ENCODE peak calls at places on chromosomes 5 and 9, in six cellular contexts. One of them, this sample, is unnamed.

GRCh38 chr5:38468202-38468656 is 88.2 kb downstream of the LIFR start:
- DNase-seq in aorta: peak
- DNase-seq in pancreas: no peak
- DNase-seq in Peyer's patch: no peak
- DNase-seq in HL-60: no peak
- DNase-seq in uterus: peak
- DNase-seq in this sample: no peak

GRCh38 chr5:110377411-110378392 is 348.8 kb downstream of the TMEM232 start:
- DNase-seq in Peyer's patch: no peak
- DNase-seq in uterus: no peak
- DNase-seq in aorta: no peak
- DNase-seq in pancreas: no peak
- DNase-seq in HL-60: no peak
- DNase-seq in this sample: no peak

GRCh38 chr5:57408714-57409113 is 73.9 kb downstream of the ACTBL2 start:
- DNase-seq in aorta: no peak
- DNase-seq in HL-60: no peak
- DNase-seq in Peyer's patch: no peak
- DNase-seq in pancreas: no peak
- DNase-seq in uterus: no peak
- DNase-seq in this sample: no peak

GRCh38 chr9:7325980-7326379 is 473.6 kb downstream of the DMAC1 start:
- DNase-seq in pancreas: no peak
- DNase-seq in aorta: no peak
- DNase-seq in uterus: no peak
- DNase-seq in HL-60: no peak
- DNase-seq in Peyer's patch: no peak
- DNase-seq in this sample: no peak

GRCh38 chr5:68007446-68007845 is 208.1 kb upstream of the PIK3R1 start:
- DNase-seq in uterus: peak
- DNase-seq in Peyer's patch: peak
- DNase-seq in HL-60: peak
- DNase-seq in pancreas: no peak
- DNase-seq in aorta: no peak
- DNase-seq in this sample: no peak

GRCh38 chr9:114606597-114607207 is 4.4 kb upstream of the TMEM268 start:
- DNase-seq in pancreas: peak
- DNase-seq in aorta: no peak
- DNase-seq in uterus: no peak
- DNase-seq in HL-60: peak
- DNase-seq in Peyer's patch: no peak
- DNase-seq in this sample: no peak

GRCh38 chr9:85742630-85742928 is 825 bp upstream of the AGTPBP1 start:
- DNase-seq in uterus: no peak
- DNase-seq in aorta: no peak
- DNase-seq in pancreas: no peak
- DNase-seq in HL-60: no peak
- DNase-seq in Peyer's patch: no peak
- DNase-seq in this sample: no peak

GRCh38 chr9:135504262-135505229 is 4.1 kb downstream of the MRPS2 start:
- DNase-seq in pancreas: peak
- DNase-seq in aorta: peak
- DNase-seq in Peyer's patch: peak
- DNase-seq in uterus: peak
- DNase-seq in HL-60: peak
- DNase-seq in this sample: peak

GRCh38 chr5:963673-964531 is 44.7 kb upstream of the NKD2 start:
- DNase-seq in aorta: no peak
- DNase-seq in pancreas: no peak
- DNase-seq in Peyer's patch: no peak
- DNase-seq in HL-60: peak
- DNase-seq in uterus: no peak
- DNase-seq in this sample: peak

GRCh38 chr5:20654746-20655145 is 666.7 kb upstream of the CDH18 start:
- DNase-seq in pancreas: no peak
- DNase-seq in uterus: no peak
- DNase-seq in aorta: no peak
- DNase-seq in HL-60: no peak
- DNase-seq in Peyer's patch: no peak
- DNase-seq in this sample: no peak

GRCh38 chr5:141392429-141393198 is at the start of gene PCDHGA8:
- DNase-seq in Peyer's patch: no peak
- DNase-seq in uterus: no peak
- DNase-seq in HL-60: no peak
- DNase-seq in aorta: peak
- DNase-seq in pancreas: no peak
- DNase-seq in this sample: no peak

GRCh38 chr9:86944974-86945867 is 2.1 kb downstream of the GAS1 start:
- DNase-seq in Peyer's patch: no peak
- DNase-seq in HL-60: no peak
- DNase-seq in aorta: no peak
- DNase-seq in pancreas: no peak
- DNase-seq in uterus: peak
- DNase-seq in this sample: no peak

GRCh38 chr9:122954253-122954691 is 13.5 kb downstream of the RABGAP1 start:
- DNase-seq in HL-60: no peak
- DNase-seq in uterus: no peak
- DNase-seq in pancreas: no peak
- DNase-seq in Peyer's patch: no peak
- DNase-seq in aorta: no peak
- DNase-seq in this sample: no peak

GRCh38 chr9:107547303-107547702 is 57.7 kb upstream of the KLF4 start:
- DNase-seq in uterus: no peak
- DNase-seq in Peyer's patch: no peak
- DNase-seq in aorta: no peak
- DNase-seq in HL-60: no peak
- DNase-seq in pancreas: no peak
- DNase-seq in this sample: no peak

GRCh38 chr9:112569186-112569585 is 82.6 kb downstream of the KIAA1958 start:
- DNase-seq in uterus: no peak
- DNase-seq in aorta: no peak
- DNase-seq in pancreas: no peak
- DNase-seq in Peyer's patch: no peak
- DNase-seq in HL-60: peak
- DNase-seq in this sample: no peak

GRCh38 chr9:122190597-122191381 is 31.1 kb downstream of the MORN5 start:
- DNase-seq in HL-60: no peak
- DNase-seq in uterus: no peak
- DNase-seq in aorta: no peak
- DNase-seq in Peyer's patch: no peak
- DNase-seq in pancreas: no peak
- DNase-seq in this sample: no peak

GRCh38 chr5:126098330-126099017 is 324.7 kb upstream of the GRAMD2B start:
- DNase-seq in HL-60: no peak
- DNase-seq in aorta: no peak
- DNase-seq in pancreas: no peak
- DNase-seq in uterus: no peak
- DNase-seq in Peyer's patch: no peak
- DNase-seq in this sample: no peak

GRCh38 chr5:172395483-172395882 is 58.8 kb downstream of the SH3PXD2B start:
- DNase-seq in aorta: no peak
- DNase-seq in uterus: no peak
- DNase-seq in pancreas: no peak
- DNase-seq in HL-60: no peak
- DNase-seq in Peyer's patch: no peak
- DNase-seq in this sample: no peak

GRCh38 chr9:113622600-113623400 is 159.3 kb downstream of the RGS3 start:
- DNase-seq in Peyer's patch: peak
- DNase-seq in aorta: peak
- DNase-seq in HL-60: no peak
- DNase-seq in pancreas: no peak
- DNase-seq in uterus: no peak
- DNase-seq in this sample: no peak

GRCh38 chr9:89872426-89872912 is 267.7 kb downstream of the GADD45G start:
- DNase-seq in HL-60: no peak
- DNase-seq in pancreas: no peak
- DNase-seq in Peyer's patch: peak
- DNase-seq in aorta: peak
- DNase-seq in uterus: peak
- DNase-seq in this sample: no peak

GRCh38 chr5:178211095-178212048 is 7.0 kb downstream of the HNRNPAB start:
- DNase-seq in aorta: peak
- DNase-seq in pancreas: no peak
- DNase-seq in uterus: no peak
- DNase-seq in Peyer's patch: peak
- DNase-seq in HL-60: no peak
- DNase-seq in this sample: no peak

GRCh38 chr5:56128166-56128565 is 105.0 kb downstream of the ANKRD55 start:
- DNase-seq in HL-60: no peak
- DNase-seq in aorta: no peak
- DNase-seq in Peyer's patch: no peak
- DNase-seq in pancreas: no peak
- DNase-seq in uterus: no peak
- DNase-seq in this sample: no peak

DNA sequence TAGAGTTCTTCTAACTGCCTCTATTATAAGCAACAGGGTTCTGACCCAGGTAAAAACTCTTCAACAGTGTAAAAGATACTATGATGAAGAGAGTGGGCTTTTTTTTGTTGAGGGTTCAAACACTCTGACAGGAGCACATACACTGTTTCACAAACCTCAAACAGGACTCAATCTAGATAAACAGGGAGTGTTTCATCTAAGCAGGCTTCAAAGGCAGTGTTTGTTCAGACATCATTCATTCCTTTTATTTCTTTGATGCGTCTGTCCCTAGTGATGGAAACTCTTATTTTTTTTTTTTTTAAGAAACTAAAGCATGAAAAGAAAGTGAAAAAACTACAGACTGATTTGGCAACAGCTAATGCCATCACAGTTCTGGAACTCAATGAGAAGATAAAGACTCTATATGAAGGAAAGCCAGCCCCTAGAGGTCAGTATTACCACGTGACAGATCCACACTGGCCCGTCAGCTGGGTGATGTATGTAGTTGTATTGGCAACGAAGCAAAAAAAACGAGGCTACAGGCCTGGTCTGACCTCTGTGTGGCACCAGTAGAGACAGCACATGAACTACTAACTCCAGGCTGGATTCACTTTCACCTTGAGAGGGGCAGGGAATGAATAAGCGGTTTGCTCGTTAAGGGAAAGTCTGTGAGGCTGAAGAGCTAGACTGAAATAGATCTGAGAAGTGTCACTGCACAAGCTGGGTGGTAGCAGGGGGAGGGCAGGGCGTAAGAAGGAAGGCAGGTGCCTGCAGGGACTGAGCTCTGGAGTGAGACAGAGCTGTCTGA is 172.2 kb downstream of the CCDC192 start:
- DNase-seq in Peyer's patch: peak
- DNase-seq in HL-60: no peak
- DNase-seq in pancreas: peak
- DNase-seq in uterus: no peak
- DNase-seq in aorta: no peak
- DNase-seq in this sample: no peak
- H3K27ac ChIP-seq in Peyer's patch: peak
- H3K27ac ChIP-seq in HL-60: no peak
- H3K27ac ChIP-seq in pancreas: no peak
- H3K27ac ChIP-seq in uterus: no peak
- H3K27ac ChIP-seq in aorta: no peak
- H3K27ac ChIP-seq in this sample: no peak

DNA sequence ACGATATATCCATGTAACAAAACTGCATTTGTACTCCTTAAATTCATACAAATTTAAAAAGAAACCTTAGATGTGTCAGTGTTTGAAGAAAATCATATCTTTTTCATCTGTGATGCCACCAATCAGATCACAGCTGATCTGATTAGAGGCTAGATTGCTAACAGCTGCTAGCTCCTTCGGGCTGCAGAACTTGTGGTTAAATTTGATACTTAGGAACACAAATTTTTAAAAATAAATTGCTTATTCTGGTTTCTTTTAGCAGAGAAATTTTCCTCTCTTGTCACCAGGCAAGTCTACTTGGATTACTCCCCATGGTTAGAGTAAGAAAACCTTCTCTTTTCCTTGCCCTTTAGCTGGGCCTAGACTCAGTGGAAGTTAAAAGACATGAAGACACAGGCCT is 94.6 kb upstream of the RANBP6 start:
- DNase-seq in pancreas: no peak
- DNase-seq in Peyer's patch: no peak
- DNase-seq in uterus: no peak
- DNase-seq in HL-60: no peak
- DNase-seq in aorta: no peak
- DNase-seq in this sample: no peak
- H3K4me3 ChIP-seq in pancreas: no peak
- H3K4me3 ChIP-seq in Peyer's patch: no peak
- H3K4me3 ChIP-seq in uterus: no peak
- H3K4me3 ChIP-seq in HL-60: no peak
- H3K4me3 ChIP-seq in aorta: no peak
- H3K4me3 ChIP-seq in this sample: no peak

GRCh38 chr9:69876981-69877380 is 56.4 kb downstream of the CFAP95 start:
- DNase-seq in HL-60: no peak
- DNase-seq in aorta: no peak
- DNase-seq in Peyer's patch: no peak
- DNase-seq in pancreas: no peak
- DNase-seq in uterus: no peak
- DNase-seq in this sample: no peak
- H3K27ac ChIP-seq in HL-60: no peak
- H3K27ac ChIP-seq in aorta: no peak
- H3K27ac ChIP-seq in Peyer's patch: no peak
- H3K27ac ChIP-seq in pancreas: no peak
- H3K27ac ChIP-seq in uterus: no peak
- H3K27ac ChIP-seq in this sample: no peak

GRCh38 chr5:134435525-134435924 is 23.8 kb upstream of the CDKN2AIPNL start:
- DNase-seq in aorta: no peak
- DNase-seq in pancreas: no peak
- DNase-seq in uterus: no peak
- DNase-seq in HL-60: no peak
- DNase-seq in Peyer's patch: no peak
- DNase-seq in this sample: no peak

GRCh38 chr5:134436523-134437339 is 25.1 kb upstream of the CDKN2AIPNL start:
- DNase-seq in uterus: peak
- DNase-seq in HL-60: peak
- DNase-seq in Peyer's patch: peak
- DNase-seq in aorta: peak
- DNase-seq in pancreas: peak
- DNase-seq in this sample: peak

GRCh38 chr5:134438268-134438622 is 26.6 kb upstream of the CDKN2AIPNL start:
- DNase-seq in pancreas: no peak
- DNase-seq in Peyer's patch: no peak
- DNase-seq in HL-60: no peak
- DNase-seq in aorta: no peak
- DNase-seq in uterus: no peak
- DNase-seq in this sample: no peak

GRCh38 chr5:134438641-134439621 is 27.2 kb upstream of the CDKN2AIPNL start:
- DNase-seq in uterus: peak
- DNase-seq in pancreas: peak
- DNase-seq in HL-60: no peak
- DNase-seq in aorta: no peak
- DNase-seq in Peyer's patch: peak
- DNase-seq in this sample: no peak

GRCh38 chr5:134437340-134438267 is 25.9 kb upstream of the CDKN2AIPNL start:
- DNase-seq in aorta: no peak
- DNase-seq in uterus: no peak
- DNase-seq in pancreas: no peak
- DNase-seq in HL-60: no peak
- DNase-seq in Peyer's patch: no peak
- DNase-seq in this sample: no peak
- H3K4me3 ChIP-seq in aorta: no peak
- H3K4me3 ChIP-seq in uterus: no peak
- H3K4me3 ChIP-seq in pancreas: no peak
- H3K4me3 ChIP-seq in HL-60: no peak
- H3K4me3 ChIP-seq in Peyer's patch: no peak
- H3K4me3 ChIP-seq in this sample: no peak

GRCh38 chr5:90546216-90546837 is 12.3 kb upstream of the ADGRV1 start:
- DNase-seq in Peyer's patch: no peak
- DNase-seq in uterus: no peak
- DNase-seq in aorta: no peak
- DNase-seq in pancreas: no peak
- DNase-seq in HL-60: no peak
- DNase-seq in this sample: no peak
- H3K27ac ChIP-seq in Peyer's patch: no peak
- H3K27ac ChIP-seq in uterus: no peak
- H3K27ac ChIP-seq in aorta: no peak
- H3K27ac ChIP-seq in pancreas: no peak
- H3K27ac ChIP-seq in HL-60: no peak
- H3K27ac ChIP-seq in this sample: no peak

This sample was measured in CD8-positive, alpha-beta T cell.